ENCODE peak calls at places on chromosomes 3 and 15, in seven cellular contexts. N is AG04449, H is tibial artery, P is fibroblast of pulmonary artery, V is mesenchymal stem cell, A is uterus, D is psoas muscle. L is an unnamed sample.

GRCh38 chr3:139261754-139262632 is 81.8 kb upstream of the MRPS22 start:
- DNase-seq in V (no peak), H (no peak), A (no peak), N (no peak), D (no peak), P (no peak), L (no peak)

GRCh38 chr15:91258436-91258779 is 158.4 kb downstream of the SV2B start:
- DNase-seq in A (no peak), P (no peak), V (no peak), H (no peak), D (no peak), N (no peak), L (no peak)

GRCh38 chr3:64491843-64492242 is 196.0 kb downstream of the ADAMTS9 start:
- DNase-seq in H (no peak), D (no peak), A (no peak), V (no peak), P (no peak), N (no peak), L (no peak)

GRCh38 chr3:1962531-1963090 is 136.1 kb upstream of the CNTN4 start:
- DNase-seq in H (no peak), A (no peak), V (no peak), D (no peak), P (no peak), N (no peak), L (no peak)

GRCh38 chr3:46907271-46907670 is 29.8 kb downstream of the PTH1R start:
- DNase-seq in V (no peak), H (peak), N (no peak), D (peak), P (no peak), A (no peak), L (no peak)

GRCh38 chr15:29451201-29451781 is 181.7 kb upstream of the NSMCE3 start:
- DNase-seq in N (no peak), D (no peak), H (no peak), V (no peak), P (no peak), A (no peak), L (no peak)

GRCh38 chr3:114880078-114880477 is 267.0 kb downstream of the ZBTB20 start:
- DNase-seq in P (no peak), N (no peak), D (no peak), A (no peak), H (no peak), V (peak), L (peak)

GRCh38 chr3:64239841-64240240 is 14.6 kb upstream of the PRICKLE2 start:
- DNase-seq in A (no peak), V (no peak), D (no peak), N (no peak), P (no peak), H (no peak), L (no peak)

GRCh38 chr3:109687626-109688025 is 350.3 kb upstream of the DPPA4 start:
- DNase-seq in P (no peak), H (no peak), A (no peak), V (no peak), N (no peak), D (no peak), L (no peak)

GRCh38 chr3:46918634-46919033 is 41.1 kb downstream of the PTH1R start:
- DNase-seq in V (no peak), N (no peak), H (no peak), A (no peak), D (peak), P (no peak), L (no peak)

GRCh38 chr15:31975446-31976229 is 54.7 kb upstream of the CHRNA7 start:
- DNase-seq in N (no peak), A (no peak), P (peak), H (no peak), D (no peak), V (no peak), L (no peak)

GRCh38 chr3:133933097-133934024 is 37.7 kb upstream of the RAB6B start:
- DNase-seq in A (no peak), P (no peak), D (no peak), N (no peak), H (no peak), V (no peak), L (no peak)

GRCh38 chr15:99703603-99704443 is 29.4 kb downstream of the LYSMD4 start:
- DNase-seq in H (no peak), A (peak), P (peak), D (no peak), V (peak), N (no peak), L (peak)

GRCh38 chr3:33386631-33387030 is 53.6 kb downstream of the UBP1 start:
- DNase-seq in A (no peak), H (no peak), D (no peak), V (no peak), P (no peak), N (no peak), L (no peak)

GRCh38 chr3:191549377-191549776 is 88.4 kb downstream of the PYDC2 start:
- DNase-seq in N (no peak), D (no peak), H (no peak), V (no peak), P (no peak), A (no peak), L (no peak)

GRCh38 chr3:141360888-141361598 is 7.3 kb upstream of the ZBTB38 start:
- DNase-seq in N (peak), H (no peak), D (no peak), A (peak), P (peak), V (peak), L (peak)

GRCh38 chr3:168952551-168952950 is 711.0 kb downstream of the MECOM start:
- DNase-seq in P (peak), A (no peak), H (no peak), D (no peak), N (no peak), V (peak), L (no peak)

GRCh38 chr3:110296885-110297284 is 774.7 kb upstream of the NECTIN3 start:
- DNase-seq in H (no peak), P (no peak), V (peak), A (no peak), N (no peak), D (no peak), L (no peak)

GRCh38 chr15:34799149-34799824 is 3.9 kb upstream of the ACTC1 start:
- DNase-seq in N (no peak), V (peak), P (peak), A (no peak), D (peak), H (peak), L (no peak)

GRCh38 chr3:99366663-99367429 is 271.5 kb upstream of the COL8A1 start:
- DNase-seq in A (no peak), P (no peak), H (no peak), D (no peak), V (no peak), N (no peak), L (no peak)

GRCh38 chr15:46293550-46293949 is 658.7 kb downstream of the SQOR start:
- DNase-seq in N (no peak), H (no peak), A (no peak), V (no peak), P (no peak), D (no peak), L (no peak)

GRCh38 chr15:100902436-100903190 is 16.5 kb upstream of the LRRK1 start:
- DNase-seq in H (peak), V (no peak), A (peak), N (peak), D (peak), P (peak), L (peak)
- H3K4me3 ChIP-seq in H (peak), V (peak), A (peak), N (no peak), D (peak), P (peak), L (peak)

DNA sequence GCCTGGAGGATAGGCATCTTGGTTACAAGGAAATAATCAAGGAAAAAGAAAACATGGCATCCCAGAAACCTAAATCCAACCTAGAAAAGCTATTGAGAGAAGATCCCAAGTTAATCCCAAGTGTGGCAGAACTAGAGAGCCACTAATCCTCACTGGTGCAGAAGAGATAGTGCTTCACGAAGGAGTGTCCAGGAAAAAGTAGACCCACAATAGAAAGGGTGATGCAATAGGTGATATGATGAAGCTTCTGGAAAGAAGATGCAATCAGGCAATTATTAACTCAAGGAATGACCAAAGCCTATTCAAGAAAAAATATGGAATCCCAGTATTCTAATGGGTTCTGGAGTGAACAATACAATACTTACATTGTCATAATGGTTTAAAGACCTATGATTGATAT is 95.2 kb downstream of the AQP9 start:
- DNase-seq in A (no peak), H (no peak), N (no peak), D (no peak), P (no peak), V (no peak), L (no peak)
- H3K4me3 ChIP-seq in A (no peak), H (no peak), N (no peak), D (no peak), P (no peak), V (no peak), L (no peak)

DNA sequence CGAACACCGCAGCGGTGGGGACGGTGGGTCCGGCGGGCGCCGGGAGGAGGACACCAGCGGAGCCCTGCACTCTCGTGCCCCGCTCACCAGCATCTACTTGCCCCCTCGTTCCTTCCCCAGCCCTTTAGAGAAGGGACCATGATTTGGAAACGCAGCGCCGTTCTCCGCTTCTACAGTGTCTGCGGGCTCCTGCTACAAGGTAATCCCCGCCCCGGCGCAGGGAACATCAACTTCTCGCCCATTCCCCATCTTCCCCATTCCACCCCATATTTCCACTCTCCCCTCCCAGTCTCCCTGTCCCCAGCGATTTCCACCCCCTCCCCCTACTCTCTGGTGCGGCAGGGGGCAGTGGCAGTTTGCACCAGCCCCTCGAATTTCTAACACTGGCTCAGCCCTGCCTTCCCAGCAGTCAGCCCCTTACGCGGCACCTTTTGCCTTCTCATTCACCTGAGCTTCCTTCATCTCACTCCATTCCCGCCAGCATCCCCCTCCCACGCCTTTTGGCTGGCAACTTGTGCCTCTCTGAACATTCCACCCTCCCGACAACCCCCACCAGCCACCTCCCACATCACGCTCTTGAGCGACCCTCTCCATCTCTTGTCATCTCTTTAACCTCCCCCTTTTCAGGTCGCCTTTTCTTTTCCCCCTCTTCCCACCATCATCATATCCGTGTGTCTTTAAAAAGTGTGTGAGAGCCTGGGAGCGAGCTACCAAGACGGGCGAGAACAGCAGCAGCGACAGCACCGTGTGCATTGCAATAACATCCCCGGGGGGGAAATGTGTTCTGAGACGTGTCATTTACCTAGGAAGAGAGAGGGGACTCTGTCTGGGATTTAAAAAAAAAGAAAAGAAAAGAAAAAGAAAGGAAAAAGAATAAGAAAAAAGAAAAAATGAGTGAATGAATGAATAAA is 936 bp downstream of the CADM2 start:
- DNase-seq in D (peak), H (no peak), A (no peak), V (no peak), P (no peak), N (no peak), L (no peak)
- H3K4me3 ChIP-seq in D (peak), H (peak), A (peak), V (peak), P (peak), N (peak), L (peak)

GRCh38 chr3:112974178-112974517 is 755 bp downstream of the CD200R1 start:
- DNase-seq in V (no peak), D (no peak), P (no peak), H (no peak), N (no peak), A (no peak), L (no peak)
- H3K4me3 ChIP-seq in V (no peak), D (peak), P (no peak), H (no peak), N (no peak), A (no peak), L (no peak)

DNA sequence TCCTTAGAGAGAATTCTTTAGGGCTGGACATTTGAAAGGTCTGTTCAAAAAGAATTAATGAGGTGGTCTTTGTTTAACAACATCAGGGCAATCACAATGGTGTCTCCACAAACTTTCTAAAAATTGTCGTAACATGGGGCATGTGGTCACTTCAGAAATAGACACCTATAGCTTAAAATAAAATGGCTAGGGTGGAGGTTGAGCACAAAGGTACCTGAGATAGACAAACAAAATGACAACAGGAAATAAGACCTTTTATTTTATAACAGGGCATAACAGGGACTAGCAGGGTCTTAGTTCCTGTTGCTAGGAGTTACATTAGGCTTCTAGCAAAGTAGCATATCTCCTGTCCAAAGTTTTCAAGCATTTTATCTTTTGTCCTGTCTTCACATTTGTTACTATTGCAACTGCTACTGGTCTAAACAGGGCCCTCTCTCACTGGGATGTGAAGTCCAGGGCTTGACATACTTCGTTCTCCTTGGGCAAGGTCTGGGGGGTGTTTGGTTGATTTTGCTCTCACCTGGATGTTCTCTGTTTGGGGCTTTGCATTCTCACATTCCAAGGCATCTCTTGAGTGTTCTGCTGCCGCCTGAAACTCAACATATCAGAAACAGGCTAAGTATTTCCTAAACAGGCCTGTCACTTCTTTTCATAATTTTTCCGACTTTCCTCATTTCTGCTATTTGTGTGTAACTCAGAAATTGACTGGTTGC is 3.0 kb downstream of the GCSAM start:
- DNase-seq in D (no peak), V (no peak), P (no peak), H (no peak), N (no peak), A (no peak), L (no peak)
- H3K4me3 ChIP-seq in D (no peak), V (no peak), P (no peak), H (no peak), N (no peak), A (no peak), L (no peak)

DNA sequence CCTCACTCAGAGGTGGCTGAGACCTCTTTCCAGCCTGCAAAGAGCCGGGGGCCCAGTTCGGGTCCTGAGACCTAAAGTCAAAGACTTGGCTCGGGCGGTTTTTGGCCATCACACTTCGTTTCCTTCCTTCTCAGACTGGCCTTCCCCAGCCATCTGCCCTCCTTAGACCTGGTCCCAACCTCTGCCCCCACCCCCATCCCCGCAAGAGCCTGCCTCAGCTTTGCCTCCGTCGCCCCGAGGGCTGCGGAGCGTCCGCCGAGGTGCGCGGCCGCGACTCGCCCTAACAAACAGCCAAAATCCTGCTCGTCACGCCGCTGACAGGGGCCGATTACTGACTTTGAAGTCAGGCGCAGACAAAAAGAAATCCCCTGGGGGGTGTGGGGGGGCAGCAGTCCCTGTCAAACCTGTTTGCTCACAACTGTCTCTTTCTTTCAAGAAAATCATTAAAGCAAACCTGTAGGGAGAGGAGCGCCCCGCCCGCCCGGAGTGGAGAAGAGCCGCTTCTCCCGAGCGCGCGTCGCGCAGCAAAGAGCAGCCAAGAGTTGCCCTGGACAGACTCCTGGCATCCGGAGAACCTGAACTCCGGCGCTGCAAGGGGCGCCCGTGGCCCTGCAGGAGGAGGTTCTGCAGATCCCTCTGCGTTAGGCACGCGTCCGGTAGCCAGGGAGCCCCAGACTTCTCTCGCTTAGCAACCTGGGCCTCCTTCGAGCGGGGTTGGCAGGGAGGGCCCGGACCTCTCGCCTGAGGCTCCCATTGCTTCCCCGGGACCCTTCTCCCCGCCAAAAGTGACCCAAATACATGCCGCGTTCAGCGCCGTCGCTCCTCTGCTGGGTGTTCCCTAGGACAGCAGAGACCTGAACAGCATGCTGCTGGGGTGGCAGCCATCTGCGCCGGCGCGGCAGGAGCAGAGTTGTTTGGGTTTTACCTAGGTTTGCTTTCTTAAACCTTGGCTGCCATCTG is 4.5 kb downstream of the SOX14 start:
- DNase-seq in H (no peak), A (no peak), P (no peak), D (peak), N (no peak), V (no peak), L (no peak)
- H3K4me3 ChIP-seq in H (peak), A (peak), P (peak), D (peak), N (peak), V (peak), L (peak)

GRCh38 chr3:194053136-194053535 is 82.8 kb upstream of the HES1 start:
- DNase-seq in H (no peak), D (no peak), N (no peak), V (no peak), P (no peak), A (no peak), L (no peak)

GRCh38 chr3:194049394-194049793 is 86.6 kb upstream of the HES1 start:
- DNase-seq in H (no peak), A (no peak), N (no peak), D (no peak), V (no peak), P (no peak), L (no peak)

GRCh38 chr3:194054540-194054939 is 81.4 kb upstream of the HES1 start:
- DNase-seq in N (no peak), P (no peak), D (no peak), A (no peak), V (no peak), H (no peak), L (no peak)

GRCh38 chr3:194050782-194051320 is 85.1 kb upstream of the HES1 start:
- DNase-seq in H (no peak), D (no peak), A (no peak), V (no peak), P (no peak), N (no peak), L (no peak)

DNA sequence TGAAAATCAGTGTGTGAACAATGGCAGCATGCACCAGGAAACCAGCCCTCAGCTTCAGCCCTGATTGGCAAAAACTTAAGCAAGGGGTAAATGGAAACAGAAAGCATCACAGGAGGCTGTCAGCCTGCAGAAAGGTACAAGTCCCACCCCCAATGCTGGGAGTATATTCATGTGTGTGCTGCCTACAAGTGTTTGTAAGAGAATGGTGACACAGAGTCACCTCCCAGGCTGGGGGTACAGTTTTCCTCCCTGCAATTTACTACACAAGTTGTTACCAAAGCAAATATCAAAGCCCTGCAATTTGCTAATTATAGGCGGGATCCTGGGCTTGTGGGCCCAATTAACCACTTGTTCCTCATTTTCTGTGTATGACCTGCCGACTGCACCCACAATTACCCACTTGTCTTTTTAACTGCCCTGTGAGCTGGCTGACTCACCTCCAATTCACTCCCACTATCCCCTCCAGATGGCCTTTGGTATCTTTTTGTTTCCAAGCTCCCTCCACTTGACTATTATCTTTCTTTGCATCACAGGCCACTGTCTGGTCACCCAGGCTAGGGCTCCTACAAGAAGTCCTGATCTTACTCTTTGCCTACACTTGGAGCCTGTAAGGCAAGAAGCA is 84.3 kb upstream of the HES1 start:
- DNase-seq in V (no peak), N (no peak), P (no peak), D (no peak), H (no peak), A (no peak), L (no peak)
- H3K4me3 ChIP-seq in V (peak), N (no peak), P (no peak), D (no peak), H (no peak), A (no peak), L (no peak)

L was measured in brain microvascular endothelial cell.